ENCODE peak calls at places on chromosome 7, in four cellular contexts. E is mesendoderm, C is IMR-90, K is H9. V is an unnamed sample.

GRCh38 chr7:40944981-40945585 is 757.8 kb downstream of the INHBA start:
- DNase-seq in E (no peak), C (no peak), K (no peak), V (no peak)

GRCh38 chr7:23067271-23067670 is 38.3 kb upstream of the KLHL7 start:
- DNase-seq in E (no peak), C (peak; percentile 62), K (no peak), V (no peak)

GRCh38 chr7:157991351-157991750 is 596.3 kb downstream of the PTPRN2 start:
- DNase-seq in E (no peak), C (no peak), K (no peak), V (no peak)

GRCh38 chr7:122442929-122443328 is 138.4 kb upstream of the FEZF1 start:
- DNase-seq in E (peak; percentile 88), C (no peak), K (no peak), V (no peak)

GRCh38 chr7:99308461-99309074 is 17.1 kb upstream of the ARPC1A start:
- DNase-seq in E (no peak), C (peak; percentile 70), K (no peak), V (no peak)

GRCh38 chr7:138115047-138115446 is 38.8 kb downstream of the AKR1D1 start:
- DNase-seq in E (no peak), C (no peak), K (no peak), V (no peak)

GRCh38 chr7:157309990-157310668 is 26.7 kb upstream of the DNAJB6 start:
- DNase-seq in E (peak; percentile 85), C (peak; percentile 96), K (peak; percentile 91), V (peak; percentile 94)

GRCh38 chr7:114212753-114213439 is 201.7 kb upstream of the FOXP2 start:
- DNase-seq in E (no peak), C (no peak), K (no peak), V (no peak)

GRCh38 chr7:140674899-140675701 is 2.4 kb downstream of the ADCK2 start:
- DNase-seq in E (peak; percentile 81), C (peak; percentile 57), K (peak; percentile 48), V (no peak)

GRCh38 chr7:140506788-140507464 is 27.6 kb upstream of the MKRN1 start:
- DNase-seq in E (peak; percentile 89), C (peak; percentile 82), K (peak; percentile 70), V (peak; percentile 34)

GRCh38 chr7:20541615-20542349 is 73.7 kb upstream of the ABCB5 start:
- DNase-seq in E (no peak), C (no peak), K (no peak), V (no peak)

GRCh38 chr7:22137026-22137425 is 191.3 kb upstream of the CDCA7L start:
- DNase-seq in E (no peak), C (peak; percentile 22), K (no peak), V (no peak)

GRCh38 chr7:84970683-84971082 is 216.2 kb downstream of the SEMA3D start:
- DNase-seq in E (no peak), C (no peak), K (no peak), V (no peak)

GRCh38 chr7:30984359-30985107 is 20.8 kb downstream of the GHRHR start:
- DNase-seq in E (peak; percentile 83), C (no peak), K (peak; percentile 91), V (peak; percentile 76)

GRCh38 chr7:131586259-131586658 is 29.8 kb upstream of the PODXL start:
- DNase-seq in E (peak; percentile 95), C (no peak), K (no peak), V (no peak)

GRCh38 chr7:30900053-30900452 is 11.6 kb upstream of the AQP1 start:
- DNase-seq in E (no peak), C (no peak), K (no peak), V (no peak)

GRCh38 chr7:138267934-138268333 is 191.7 kb downstream of the AKR1D1 start:
- DNase-seq in E (no peak), C (no peak), K (peak; percentile 29), V (no peak)

GRCh38 chr7:2225830-2226229 is 6.9 kb downstream of the MAD1L1 start:
- DNase-seq in E (no peak), C (no peak), K (no peak), V (no peak)

GRCh38 chr7:131003634-131004033 is 269.6 kb upstream of the KLF14 start:
- DNase-seq in E (no peak), C (no peak), K (no peak), V (no peak)

GRCh38 chr7:131011976-131012375 is 278.0 kb upstream of the KLF14 start:
- DNase-seq in E (no peak), C (peak; percentile 89), K (no peak), V (no peak)

GRCh38 chr7:44755698-44756627 is 7.3 kb downstream of the ZMIZ2 start:
- DNase-seq in E (no peak), C (no peak), K (no peak), V (no peak)

GRCh38 chr7:22587322-22587721 is 87.3 kb upstream of the STEAP1B start:
- DNase-seq in E (no peak), C (no peak), K (no peak), V (no peak)

GRCh38 chr7:4633012-4633411 is 49.1 kb upstream of the FOXK1 start:
- DNase-seq in E (peak; percentile 63), C (peak; percentile 76), K (peak; percentile 43), V (no peak)

GRCh38 chr7:116111429-116111828 is 80.9 kb upstream of the TFEC start:
- DNase-seq in E (no peak), C (no peak), K (no peak), V (no peak)
- H3K56ac ChIP-seq in E (no peak overlapping the region), C (peak overlapping the region; percentile 20), K (no peak overlapping the region), V (no peak overlapping the region)

DNA sequence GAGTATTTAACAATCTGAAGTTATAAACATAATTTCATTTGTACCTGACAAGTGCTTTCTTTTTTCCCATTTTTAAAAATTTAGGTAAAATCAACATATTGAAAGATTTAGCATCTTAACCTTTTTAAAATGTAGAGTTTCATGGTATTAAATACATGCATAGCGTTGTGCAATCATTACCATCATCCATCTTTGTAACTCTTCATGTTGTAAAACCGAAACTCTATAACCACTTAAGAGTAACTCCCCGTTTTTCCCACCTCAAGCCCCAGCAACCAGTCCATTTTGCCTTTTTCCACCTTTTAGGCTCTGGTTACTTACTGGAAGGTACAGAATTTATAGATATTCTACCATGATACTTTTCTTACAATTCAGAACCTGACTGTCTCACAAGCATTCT is 892.5 kb downstream of the DNAJB9 start:
- DNase-seq in E (no peak), C (no peak), K (no peak), V (no peak)
- H3K56ac ChIP-seq in E (no peak overlapping the region), C (no peak overlapping the region), K (no peak overlapping the region), V (no peak overlapping the region)

DNA sequence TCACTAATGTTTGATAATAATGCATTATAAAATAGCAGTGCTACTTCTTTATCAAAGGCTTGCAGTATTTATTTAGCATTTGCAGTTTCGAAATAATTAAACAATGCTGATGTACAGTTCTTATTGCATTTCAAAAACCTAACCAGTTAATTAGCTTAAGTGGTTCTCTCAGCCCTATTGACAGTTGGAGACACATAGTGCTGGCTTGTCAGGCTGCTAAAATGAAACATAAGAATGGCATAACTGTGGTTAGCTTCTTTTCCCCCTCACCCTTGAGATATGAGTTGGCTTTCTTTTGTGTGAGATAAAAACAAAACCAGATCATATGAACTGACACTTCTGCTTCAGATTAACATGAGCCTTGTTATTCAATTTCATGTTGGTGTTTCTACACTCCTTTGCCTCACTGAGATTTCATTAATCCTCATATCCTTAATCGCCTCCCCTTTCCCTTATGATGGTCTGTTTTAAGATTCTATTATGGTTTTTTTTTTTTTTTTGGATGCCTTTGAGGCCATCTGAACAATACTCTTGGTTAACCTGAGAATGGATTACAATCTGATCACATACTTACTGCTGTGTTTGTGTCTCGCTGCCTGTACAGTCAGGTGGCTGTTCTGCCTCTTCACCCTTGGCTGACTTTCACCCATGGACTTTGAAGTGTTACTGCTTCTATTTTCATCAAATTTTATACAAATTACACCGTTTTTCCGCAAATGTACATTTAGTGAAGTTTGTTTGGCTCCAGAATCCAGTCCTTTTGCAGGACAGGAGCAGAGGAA is 108.0 kb downstream of the SDK1 start:
- DNase-seq in E (no peak), C (no peak), K (no peak), V (no peak)
- H3K56ac ChIP-seq in E (no peak overlapping the region), C (no peak overlapping the region), K (no peak overlapping the region), V (no peak overlapping the region)

GRCh38 chr7:10475940-10476641 is 497.6 kb upstream of the PHF14 start:
- DNase-seq in E (no peak), C (no peak), K (no peak), V (no peak)

GRCh38 chr7:10473569-10473968 is 500.1 kb upstream of the PHF14 start:
- DNase-seq in E (no peak), C (no peak), K (no peak), V (no peak)

GRCh38 chr7:10474048-10474447 is 499.6 kb upstream of the PHF14 start:
- DNase-seq in E (no peak), C (no peak), K (no peak), V (no peak)

GRCh38 chr7:10472115-10472514 is 501.6 kb upstream of the PHF14 start:
- DNase-seq in E (no peak), C (no peak), K (no peak), V (no peak)

GRCh38 chr7:10476642-10477041 is 497.0 kb upstream of the PHF14 start:
- DNase-seq in E (no peak), C (no peak), K (no peak), V (no peak)
- H3K56ac ChIP-seq in E (no peak overlapping the region), C (no peak overlapping the region), K (no peak overlapping the region), V (no peak overlapping the region)

DNA sequence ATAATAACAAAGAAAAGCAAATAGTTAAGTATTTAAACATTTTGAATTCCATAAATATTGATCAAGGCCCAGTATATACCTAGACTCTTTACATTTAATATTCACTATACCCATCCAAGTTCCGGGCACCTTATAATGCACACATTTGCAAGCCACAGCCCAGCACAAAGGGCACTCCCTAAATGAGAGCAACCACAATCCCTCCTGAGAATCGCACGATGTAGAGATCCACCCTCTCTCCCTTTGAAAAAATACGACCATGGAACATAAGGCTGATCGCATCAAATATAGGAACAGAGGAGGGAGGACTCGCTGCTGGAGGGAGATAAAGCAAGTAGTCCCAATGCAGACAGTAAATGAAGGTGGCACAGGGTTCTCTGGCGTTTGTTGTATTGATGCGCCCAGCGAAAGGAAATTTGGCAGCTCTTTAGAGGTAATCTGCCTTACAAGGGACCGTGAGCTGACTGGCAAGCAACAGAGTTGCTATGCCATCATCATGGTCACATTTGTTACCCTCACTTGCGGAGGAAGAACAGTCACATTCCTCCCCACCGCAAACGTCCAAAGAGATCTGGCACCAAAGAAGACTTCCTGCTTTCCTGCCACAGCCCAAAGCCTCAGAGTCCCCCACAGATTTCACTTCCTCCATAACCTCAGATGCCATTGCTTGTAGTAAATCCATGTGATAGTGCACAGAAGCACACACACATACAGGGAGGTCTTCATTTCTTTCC is 16.1 kb upstream of the TAS2R40 start:
- DNase-seq in E (no peak), C (no peak), K (no peak), V (no peak)
- H3K56ac ChIP-seq in E (peak overlapping the region; percentile 22), C (no peak overlapping the region), K (no peak overlapping the region), V (no peak overlapping the region)

GRCh38 chr7:80142853-80143580 is 8.4 kb downstream of the GNAI1 start:
- DNase-seq in E (no peak), C (no peak), K (no peak), V (no peak)
- H3K56ac ChIP-seq in E (no peak overlapping the region), C (no peak overlapping the region), K (no peak overlapping the region), V (no peak overlapping the region)

DNA sequence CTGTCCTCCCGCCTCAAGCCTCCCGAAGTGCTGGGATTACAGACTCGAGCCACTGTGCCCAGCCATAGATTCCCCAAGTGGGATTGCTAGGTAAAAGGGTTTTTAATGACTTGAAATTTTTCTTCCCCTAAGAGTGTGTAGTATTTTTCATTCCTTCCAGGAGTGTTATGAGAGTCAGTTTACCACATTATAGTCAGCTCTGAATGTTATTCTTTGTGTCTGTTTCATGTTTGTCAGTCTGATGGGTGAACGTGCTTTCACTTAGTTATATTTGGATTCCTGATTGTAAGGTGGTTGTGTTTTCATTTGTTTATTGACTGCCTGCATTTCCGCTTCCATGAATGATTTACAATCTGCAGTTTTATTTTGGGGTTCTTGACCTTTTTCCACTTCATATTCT is 6.3 kb downstream of the ZNF212 start:
- DNase-seq in E (no peak), C (no peak), K (no peak), V (no peak)
- H3K56ac ChIP-seq in E (no peak overlapping the region), C (no peak overlapping the region), K (no peak overlapping the region), V (no peak overlapping the region)

V was measured in H1.